ENCODE peak calls at places on chromosome 2, in six cellular contexts. O is HepG2, L is K562, N is GM12878, V is HL-60, J is SK-N-SH. F is an unnamed sample.

GRCh38 chr2:96921561-96922303 is 51.9 kb upstream of the SEMA4C start:
- DNase-seq in O (no peak), L (no peak), N (no peak), V (no peak), J (no peak), F (no peak)

GRCh38 chr2:54522624-54523281 is 66.6 kb downstream of the SPTBN1 start:
- DNase-seq in O (peak), L (peak), N (peak), V (peak), J (peak), F (peak)

GRCh38 chr2:231640646-231641111 is 48.0 kb downstream of the TEX44 start:
- DNase-seq in O (no peak), L (peak), N (no peak), V (peak), J (no peak), F (no peak)

GRCh38 chr2:143905587-143905986 is 614.3 kb downstream of the ZEB2 start:
- DNase-seq in O (no peak), L (no peak), N (no peak), V (no peak), J (no peak), F (no peak)

GRCh38 chr2:68196120-68196716 is 38.5 kb downstream of the PNO1 start:
- DNase-seq in O (peak), L (no peak), N (no peak), V (no peak), J (no peak), F (no peak)

GRCh38 chr2:37377187-37377532 is 32.7 kb downstream of the QPCT start:
- DNase-seq in O (no peak), L (no peak), N (peak), V (no peak), J (no peak), F (peak)

GRCh38 chr2:206616141-206616540 is 26.1 kb upstream of the FAM237A start:
- DNase-seq in O (no peak), L (no peak), N (no peak), V (no peak), J (no peak), F (no peak)

GRCh38 chr2:202237787-202238233 is 587 bp downstream of the SUMO1 start:
- DNase-seq in O (peak), L (no peak), N (no peak), V (no peak), J (peak), F (no peak)

GRCh38 chr2:177239934-177240600 is 24.5 kb downstream of the NFE2L2 start:
- DNase-seq in O (no peak), L (no peak), N (peak), V (peak), J (no peak), F (no peak)

GRCh38 chr2:54665436-54665856 is 58.0 kb upstream of the EML6 start:
- DNase-seq in O (peak), L (peak), N (no peak), V (no peak), J (peak), F (no peak)

GRCh38 chr2:65265090-65266045 is 37.7 kb downstream of the ACTR2 start:
- DNase-seq in O (peak), L (peak), N (peak), V (no peak), J (peak), F (no peak)

GRCh38 chr2:71503827-71504226 is 50.5 kb downstream of the DYSF start:
- DNase-seq in O (no peak), L (no peak), N (no peak), V (no peak), J (no peak), F (no peak)

GRCh38 chr2:116023026-116023425 is 1580.6 kb downstream of the DPP10 start:
- DNase-seq in O (no peak), L (no peak), N (no peak), V (no peak), J (no peak), F (no peak)

GRCh38 chr2:127043367-127044164 is 63.4 kb downstream of the BIN1 start:
- DNase-seq in O (no peak), L (no peak), N (no peak), V (no peak), J (peak), F (no peak)

GRCh38 chr2:142875010-142875409 is 2.5 kb upstream of the KYNU start:
- DNase-seq in O (peak), L (no peak), N (no peak), V (no peak), J (no peak), F (no peak)

GRCh38 chr2:97011977-97012569 is 25.7 kb upstream of the FAM178B start:
- DNase-seq in O (peak), L (no peak), N (peak), V (no peak), J (peak), F (no peak)

GRCh38 chr2:215758691-215759090 is 254.7 kb downstream of the MREG start:
- DNase-seq in O (no peak), L (no peak), N (no peak), V (no peak), J (no peak), F (no peak)

GRCh38 chr2:54757496-54757895 is 34.0 kb downstream of the EML6 start:
- DNase-seq in O (no peak), L (no peak), N (no peak), V (no peak), J (no peak), F (no peak)

GRCh38 chr2:216328347-216328746 is 43.9 kb downstream of the MARCHF4 start:
- DNase-seq in O (peak), L (no peak), N (no peak), V (no peak), J (no peak), F (no peak)

GRCh38 chr2:70995227-70995729 is 605 bp upstream of the TEX261 start:
- DNase-seq in O (peak), L (peak), N (no peak), V (peak), J (peak), F (no peak)

GRCh38 chr2:11642972-11643371 is 27.0 kb downstream of the NTSR2 start:
- DNase-seq in O (no peak), L (peak), N (no peak), V (no peak), J (no peak), F (no peak)

GRCh38 chr2:167582619-167583018 is 664.8 kb downstream of the STK39 start:
- DNase-seq in O (no peak), L (no peak), N (no peak), V (no peak), J (no peak), F (no peak)

GRCh38 chr2:19785867-19786266 is 115.9 kb downstream of the TTC32 start:
- DNase-seq in O (no peak), L (no peak), N (no peak), V (no peak), J (no peak), F (no peak)

GRCh38 chr2:19787134-19787533 is 114.6 kb downstream of the TTC32 start:
- DNase-seq in O (no peak), L (no peak), N (no peak), V (no peak), J (no peak), F (no peak)

GRCh38 chr2:19785432-19785831 is 116.4 kb downstream of the TTC32 start:
- DNase-seq in O (no peak), L (no peak), N (no peak), V (no peak), J (no peak), F (no peak)

GRCh38 chr2:19784456-19784855 is 117.3 kb downstream of the TTC32 start:
- DNase-seq in O (no peak), L (no peak), N (no peak), V (no peak), J (no peak), F (no peak)

GRCh38 chr2:19786408-19787058 is 115.2 kb downstream of the TTC32 start:
- DNase-seq in O (peak), L (peak), N (no peak), V (no peak), J (no peak), F (no peak)
- TF ChIP-seq GABPA in O (no peak), L (no peak), N (no peak), V (no peak), J (no peak), F (no peak)

DNA sequence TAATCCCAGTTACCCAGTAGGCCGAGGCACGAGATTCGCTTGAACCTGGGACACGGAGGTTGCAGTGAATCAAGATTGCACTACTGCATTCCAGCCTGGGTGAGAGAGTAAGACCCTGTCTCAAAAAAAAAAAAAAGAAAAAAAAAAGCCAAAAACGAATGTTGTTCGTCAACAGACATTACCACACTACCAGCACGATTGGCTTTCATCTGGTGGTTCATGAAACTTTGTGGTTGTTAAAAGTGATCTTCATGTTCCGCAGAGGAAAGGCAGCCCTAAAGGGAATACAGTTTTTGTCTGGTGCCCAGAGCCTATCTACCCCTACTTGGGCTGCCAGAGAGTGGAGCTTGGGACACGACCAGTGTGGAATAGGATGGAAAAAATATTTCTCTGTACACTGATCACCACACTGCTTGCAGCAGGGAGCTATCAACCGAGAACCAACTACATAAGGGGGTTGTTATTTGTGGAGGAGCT is 13.6 kb upstream of the CXCR4 start:
- DNase-seq in O (no peak), L (no peak), N (no peak), V (no peak), J (no peak), F (no peak)
- TF ChIP-seq GABPA in O (no peak), L (no peak), N (no peak), V (no peak), J (no peak), F (no peak)

DNA sequence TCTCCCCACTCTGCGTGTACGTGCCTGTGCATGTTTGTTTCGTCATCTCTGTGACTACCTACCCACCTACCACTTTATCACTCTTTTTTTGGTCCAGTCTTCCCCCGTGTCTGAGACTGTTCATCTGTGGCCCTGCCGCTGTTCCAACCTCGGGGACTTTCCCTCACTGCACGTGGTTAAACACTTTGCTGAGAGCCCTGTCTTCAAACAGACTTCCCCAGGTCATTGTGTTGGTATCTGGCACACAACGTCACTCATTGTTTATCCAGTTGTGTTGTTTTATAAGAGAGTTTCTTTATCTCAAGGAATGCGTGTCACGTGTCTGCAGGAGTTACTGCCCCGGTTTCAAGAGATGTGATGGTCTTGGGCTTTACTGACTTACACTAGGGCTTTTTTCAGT is 262.0 kb upstream of the RASGRP3 start:
- DNase-seq in O (no peak), L (no peak), N (no peak), V (no peak), J (no peak), F (no peak)
- TF ChIP-seq GABPA in O (no peak), L (no peak), N (no peak), V (no peak), J (no peak), F (no peak)

DNA sequence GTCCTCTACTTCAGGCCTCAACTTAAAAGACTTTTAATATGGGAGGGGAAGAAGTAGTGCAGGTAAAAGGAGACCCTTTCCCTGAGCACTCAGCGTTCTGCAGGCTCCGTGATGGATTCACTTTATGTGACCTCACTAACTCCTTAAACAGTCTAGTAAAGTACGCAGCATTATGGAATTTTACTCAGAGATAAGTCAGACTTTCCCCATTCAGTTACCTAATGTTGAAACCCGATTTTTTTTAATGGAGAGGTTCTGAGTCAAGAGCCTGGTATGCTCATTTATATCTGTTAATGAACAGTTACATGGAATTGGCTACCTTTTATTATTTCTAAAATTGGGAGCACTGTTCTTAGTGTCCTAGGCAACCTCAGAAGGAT is 34.1 kb downstream of the RASGRP3 start:
- DNase-seq in O (no peak), L (no peak), N (no peak), V (no peak), J (no peak), F (no peak)
- TF ChIP-seq GABPA in O (no peak), L (no peak), N (no peak), V (no peak), J (no peak), F (no peak)

DNA sequence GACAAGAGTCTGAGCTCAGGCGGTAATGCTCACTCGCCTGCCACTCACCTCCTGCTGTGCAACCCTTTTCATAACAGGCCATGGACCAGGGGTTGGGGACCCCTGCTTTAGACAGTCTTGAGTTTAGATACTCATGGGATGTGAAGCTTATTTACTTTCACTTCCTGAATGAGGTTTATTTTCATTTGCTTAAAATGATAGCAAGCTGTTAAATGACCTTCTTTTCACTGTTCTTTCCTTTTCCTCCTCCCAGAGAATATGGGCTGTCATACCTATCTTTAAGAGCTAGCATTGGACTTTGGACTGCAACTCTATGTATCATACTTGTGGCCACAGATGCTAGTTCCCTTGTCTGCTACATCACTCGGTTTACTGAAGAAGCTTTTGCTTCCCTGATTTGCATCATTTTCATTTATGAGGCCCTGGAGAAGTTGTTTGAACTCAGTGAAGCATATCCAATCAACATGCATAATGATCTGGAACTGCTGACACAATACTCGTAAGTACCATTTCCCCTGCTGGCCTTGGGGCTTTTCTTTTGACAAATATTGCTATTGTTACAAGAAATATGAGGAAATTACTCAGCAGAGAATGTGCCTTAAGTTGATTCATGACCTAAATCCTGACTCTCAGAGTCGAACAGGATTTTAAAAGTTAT is 168.5 kb downstream of the DPP4 start:
- DNase-seq in O (peak), L (no peak), N (peak), V (no peak), J (no peak), F (no peak)
- TF ChIP-seq GABPA in O (no peak), L (no peak), N (no peak), V (no peak), J (no peak), F (no peak)

DNA sequence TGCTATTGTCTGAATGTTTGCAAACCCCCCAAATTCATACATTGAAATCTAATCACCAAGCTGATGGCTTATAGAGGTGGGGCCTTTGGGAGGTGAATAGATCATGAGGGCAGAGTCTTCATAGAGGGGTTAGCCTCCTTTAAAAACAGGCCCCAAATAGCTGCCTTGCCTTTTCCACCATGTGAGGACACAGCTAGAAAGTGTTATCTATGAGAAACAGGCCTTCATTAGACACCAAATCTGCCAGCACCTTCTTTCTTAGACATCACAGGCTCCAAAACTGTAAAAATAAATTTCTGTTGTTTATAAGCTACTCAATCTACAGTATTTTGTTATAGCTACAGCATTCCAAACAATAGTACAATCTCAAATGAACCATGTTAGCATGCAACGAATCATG is 459.3 kb upstream of the GCFC2 start:
- DNase-seq in O (no peak), L (no peak), N (no peak), V (no peak), J (no peak), F (no peak)
- TF ChIP-seq GABPA in O (no peak), L (no peak), N (no peak), V (no peak), J (no peak), F (no peak)

GRCh38 chr2:85216927-85217326 is 83.7 kb downstream of the TCF7L1 start:
- DNase-seq in O (no peak), L (no peak), N (peak), V (no peak), J (no peak), F (no peak)
- TF ChIP-seq GABPA in O (no peak), L (no peak), N (no peak), V (no peak), J (no peak), F (no peak)

GRCh38 chr2:186972281-186972970 is 123.5 kb upstream of the ZSWIM2 start:
- DNase-seq in O (no peak), L (no peak), N (no peak), V (no peak), J (no peak), F (no peak)
- TF ChIP-seq GABPA in O (no peak), L (no peak), N (no peak), V (no peak), J (no peak), F (no peak)

GRCh38 chr2:212592695-212593094 is 54.1 kb upstream of the ERBB4 start:
- DNase-seq in O (no peak), L (no peak), N (no peak), V (no peak), J (no peak), F (no peak)
- TF ChIP-seq GABPA in O (no peak), L (no peak), N (no peak), V (no peak), J (no peak), F (no peak)